ENCODE peak calls at places on chromosomes 1 and 21, in five cellular contexts. V is stomach, J is body of pancreas, Q is left ventricle myocardium inferior, H is breast epithelium. C is an unnamed sample. For H3K36me3, the result is how much of the 10 kb centered on the place peaks cover.

GRCh38 chr1:222811671-222812070 is 3.2 kb upstream of the DISP1 start:
- DNase-seq in V (no peak), J (no peak), Q (no peak), H (no peak), C (no peak)

GRCh38 chr21:45080639-45081414 is 6.4 kb downstream of the ADARB1 start:
- DNase-seq in V (no peak), J (no peak), Q (no peak), H (no peak), C (no peak)

GRCh38 chr1:38152351-38153082 is 105.9 kb upstream of the POU3F1 start:
- DNase-seq in V (no peak), J (no peak), Q (no peak), H (no peak), C (no peak)

GRCh38 chr1:184366992-184367391 is 19.8 kb upstream of the C1orf21 start:
- DNase-seq in V (no peak), J (no peak), Q (no peak), H (no peak), C (no peak)

GRCh38 chr1:7199077-7199779 is 414.0 kb downstream of the CAMTA1 start:
- DNase-seq in V (no peak), J (no peak), Q (no peak), H (no peak), C (no peak)

GRCh38 chr1:4001461-4001860 is 101.4 kb upstream of the C1orf174 start:
- DNase-seq in V (no peak), J (no peak), Q (no peak), H (peak), C (no peak)

GRCh38 chr1:53071167-53071865 is 9.3 kb downstream of the PODN start:
- DNase-seq in V (peak), J (peak), Q (peak), H (no peak), C (no peak)

GRCh38 chr1:201896951-201897391 is 8.3 kb downstream of the SHISA4 start:
- DNase-seq in V (no peak), J (no peak), Q (peak), H (no peak), C (no peak)

GRCh38 chr1:6071219-6071618 is 25.5 kb downstream of the KCNAB2 start:
- DNase-seq in V (no peak), J (no peak), Q (no peak), H (no peak), C (no peak)

GRCh38 chr1:6070450-6070974 is 24.8 kb downstream of the KCNAB2 start:
- DNase-seq in V (no peak), J (no peak), Q (no peak), H (no peak), C (no peak)

GRCh38 chr1:6072774-6073479 is 27.2 kb downstream of the KCNAB2 start:
- DNase-seq in V (no peak), J (no peak), Q (no peak), H (no peak), C (no peak)

GRCh38 chr1:6066680-6067079 is 21.0 kb downstream of the KCNAB2 start:
- DNase-seq in V (no peak), J (no peak), Q (no peak), H (no peak), C (no peak)

DNA sequence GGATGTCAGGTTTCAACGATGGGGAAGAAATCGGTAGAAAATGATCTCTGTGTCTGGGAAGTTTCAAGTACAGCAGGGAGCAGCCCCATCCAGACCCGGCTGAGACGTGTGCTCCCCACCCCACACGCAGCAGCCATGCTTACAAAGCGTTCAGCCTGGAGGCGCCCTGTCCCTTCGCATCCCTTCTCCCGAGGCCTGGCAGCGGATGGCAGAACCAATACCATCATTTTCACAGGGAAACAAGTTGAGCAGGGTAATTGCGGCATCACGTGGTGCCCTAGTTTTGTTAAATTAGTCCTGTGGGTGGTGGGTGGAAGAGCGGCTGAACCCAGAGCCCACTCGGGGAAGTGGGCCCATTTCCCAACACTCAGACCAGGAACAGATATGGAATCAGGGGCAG is 23.9 kb downstream of the KCNAB2 start:
- DNase-seq in V (no peak), J (no peak), Q (no peak), H (no peak), C (no peak)
- H3K36me3 ChIP-seq in V (under half), J (under half), Q (under half), H (under half), C (under half)

DNA sequence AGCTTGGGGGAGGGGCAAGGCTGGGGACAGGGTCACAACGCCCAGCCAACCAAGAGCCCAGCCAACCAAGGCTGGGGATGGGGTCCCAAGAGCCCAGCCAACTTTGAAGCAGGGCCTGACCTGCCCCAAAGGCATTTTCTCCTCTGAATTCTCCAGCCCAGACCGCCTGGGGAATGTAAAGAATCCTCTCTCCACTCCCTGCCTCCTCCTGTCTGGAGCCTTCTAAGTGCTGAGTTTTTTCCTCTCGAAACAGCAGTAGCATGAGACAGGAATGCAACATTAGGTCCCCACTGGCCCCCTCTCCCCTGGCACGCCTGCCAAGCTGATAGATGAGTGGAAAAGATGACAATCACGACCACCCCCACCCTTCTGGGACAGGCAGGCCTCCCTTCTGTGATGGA is 17.0 kb downstream of the C1orf198 start:
- DNase-seq in V (no peak), J (no peak), Q (no peak), H (no peak), C (no peak)
- H3K36me3 ChIP-seq in V (under half), J (under half), Q (under half), H (under half), C (under half)

DNA sequence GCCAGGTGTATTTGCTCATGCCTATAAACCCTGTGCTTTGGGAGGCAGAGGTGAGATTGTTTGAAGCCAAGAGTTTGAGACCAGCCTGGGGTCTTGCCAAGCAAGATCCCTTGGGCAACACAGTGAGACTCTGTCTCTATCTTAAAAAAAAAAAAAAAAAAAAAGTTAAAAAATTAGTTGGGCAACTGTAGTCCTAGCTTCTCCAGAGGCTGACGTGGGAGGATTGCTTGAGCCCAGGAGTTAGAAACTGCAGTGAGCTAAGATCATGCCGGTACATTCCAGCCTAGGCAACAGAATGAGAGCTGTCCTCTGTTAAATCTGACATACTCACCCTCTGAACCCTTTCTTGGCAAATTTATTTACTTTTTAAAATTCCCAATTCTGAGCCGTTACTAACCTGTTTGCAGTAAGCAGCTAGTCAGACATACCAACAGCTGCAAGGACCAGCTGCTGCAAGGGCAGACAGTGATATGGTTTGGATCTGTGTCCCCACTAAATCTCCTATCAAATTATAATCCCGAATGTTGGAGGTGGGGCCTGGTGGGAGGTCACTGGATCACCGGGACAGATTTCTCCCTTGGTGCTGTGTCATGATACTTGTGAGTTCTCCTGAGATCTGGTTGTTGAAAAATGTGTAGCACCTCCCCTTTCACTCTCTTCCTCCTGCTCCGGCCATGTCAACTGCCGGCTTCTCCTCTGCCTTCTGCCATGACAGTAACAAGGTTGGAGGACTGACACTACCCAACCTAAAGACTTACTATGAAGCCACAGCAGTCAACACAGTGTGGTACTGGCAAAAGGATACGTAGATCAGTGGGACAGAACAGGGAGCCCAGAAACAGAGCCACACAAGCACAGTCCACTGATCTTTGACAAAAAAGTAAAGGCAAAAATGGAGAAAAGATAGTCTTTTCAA is 10.6 kb downstream of the PARP1 start:
- DNase-seq in V (no peak), J (no peak), Q (no peak), H (no peak), C (no peak)
- H3K36me3 ChIP-seq in V (half or more), J (under half), Q (half or more), H (under half), C (under half)

GRCh38 chr1:91742848-91743292 is 143.1 kb downstream of the TGFBR3 start:
- DNase-seq in V (no peak), J (peak), Q (peak), H (no peak), C (no peak)
- H3K36me3 ChIP-seq in V (under half), J (under half), Q (under half), H (under half), C (under half)

GRCh38 chr1:173757666-173758065 is 42.9 kb downstream of the KLHL20 start:
- DNase-seq in V (no peak), J (no peak), Q (no peak), H (no peak), C (no peak)

GRCh38 chr1:173758110-173758509 is 43.3 kb downstream of the KLHL20 start:
- DNase-seq in V (no peak), J (no peak), Q (no peak), H (no peak), C (no peak)

GRCh38 chr1:173749137-173749536 is 34.4 kb downstream of the KLHL20 start:
- DNase-seq in V (no peak), J (no peak), Q (no peak), H (no peak), C (no peak)

GRCh38 chr1:173758980-173759379 is 44.2 kb downstream of the KLHL20 start:
- DNase-seq in V (no peak), J (no peak), Q (no peak), H (no peak), C (no peak)

GRCh38 chr1:173753830-173754229 is 39.0 kb downstream of the KLHL20 start:
- DNase-seq in V (no peak), J (no peak), Q (no peak), H (no peak), C (no peak)
- H3K36me3 ChIP-seq in V (half or more), J (under half), Q (half or more), H (under half), C (under half)

GRCh38 chr1:225849905-225850304 is 32.3 kb downstream of the TMEM63A start:
- DNase-seq in V (peak), J (peak), Q (no peak), H (no peak), C (no peak)

GRCh38 chr1:225850370-225850769 is 31.8 kb downstream of the TMEM63A start:
- DNase-seq in V (no peak), J (no peak), Q (no peak), H (no peak), C (no peak)

GRCh38 chr1:225852413-225853119 is 29.6 kb downstream of the TMEM63A start:
- DNase-seq in V (no peak), J (no peak), Q (no peak), H (no peak), C (no peak)

GRCh38 chr1:225853441-225853840 is 28.7 kb downstream of the TMEM63A start:
- DNase-seq in V (no peak), J (no peak), Q (no peak), H (no peak), C (no peak)

DNA sequence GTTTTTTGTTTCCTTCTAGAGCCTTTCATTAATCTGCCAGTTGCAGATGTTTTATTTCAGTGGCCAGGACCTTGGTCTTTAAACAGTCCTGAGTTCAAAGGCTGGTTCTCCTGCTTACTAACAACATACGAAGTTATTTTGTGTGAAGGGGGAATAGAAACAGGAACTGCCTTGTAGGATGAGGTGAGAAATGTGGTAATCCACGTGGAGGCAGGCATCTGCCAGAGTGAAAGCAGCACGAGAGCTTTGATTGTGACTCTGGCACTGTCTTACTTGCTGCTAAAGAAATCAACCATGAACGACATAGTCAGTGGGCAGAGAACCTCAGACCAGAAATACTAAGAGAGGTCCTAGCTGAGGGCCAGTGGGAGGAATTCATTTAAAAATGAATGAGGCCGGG is 30.4 kb downstream of the TMEM63A start:
- DNase-seq in V (no peak), J (no peak), Q (no peak), H (no peak), C (no peak)
- H3K36me3 ChIP-seq in V (half or more), J (under half), Q (half or more), H (under half), C (under half)

DNA sequence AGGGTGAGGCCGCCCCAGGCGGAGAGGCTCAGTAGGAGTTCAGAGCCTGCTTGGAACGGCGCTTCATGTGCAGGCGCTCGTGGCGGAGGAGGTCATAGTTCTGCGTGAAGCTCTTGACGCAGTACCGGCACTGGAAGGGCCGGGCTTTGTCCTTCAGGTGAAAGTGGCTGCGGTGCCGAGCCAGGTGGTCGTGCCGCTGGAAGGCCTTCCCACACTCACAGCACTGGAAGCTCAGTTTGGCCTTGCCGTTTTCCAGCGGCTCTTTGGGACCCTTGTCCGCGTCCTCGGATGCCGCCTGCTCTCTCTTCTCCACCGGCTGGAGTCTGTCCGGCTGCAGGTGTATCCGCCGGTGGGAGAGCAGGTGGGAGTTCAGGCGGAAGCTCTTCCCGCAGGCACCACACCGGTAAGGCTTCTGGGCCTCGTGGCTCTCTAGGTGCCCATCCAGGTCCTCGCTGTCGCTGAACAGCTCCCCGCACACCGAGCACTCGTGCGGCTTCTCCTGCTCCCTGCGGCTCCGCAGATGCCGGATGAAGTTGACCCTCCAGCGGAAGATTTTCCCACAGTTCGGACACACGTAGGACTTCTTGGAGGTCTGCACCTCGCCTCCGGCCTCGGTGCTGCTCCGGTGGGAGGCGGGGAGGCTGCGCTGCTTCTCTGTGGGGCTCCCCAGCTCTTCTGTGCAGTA is 31.0 kb downstream of the ZNF496 start:
- DNase-seq in V (no peak), J (no peak), Q (no peak), H (no peak), C (no peak)
- H3K36me3 ChIP-seq in V (half or more), J (under half), Q (half or more), H (under half), C (under half)

GRCh38 chr1:27816921-27817630 is 13.5 kb upstream of the PPP1R8 start:
- DNase-seq in V (no peak), J (no peak), Q (no peak), H (no peak), C (no peak)
- H3K36me3 ChIP-seq in V (half or more), J (under half), Q (half or more), H (under half), C (under half)